ENCODE peak calls at places on chromosomes 7 and 10, in eight cellular contexts. J, K, Y, M, E, S, F and Z are unnamed samples.

GRCh38 chr7:66776800-66777468 is 36.4 kb downstream of the RABGEF1 start:
- DNase-seq in S (no peak), F (no peak), M (no peak), K (no peak), E (no peak), J (no peak), Y (no peak), Z (no peak)

GRCh38 chr10:81603106-81603620 is 271.8 kb upstream of the NRG3 start:
- DNase-seq in E (no peak), J (no peak), M (no peak), K (no peak), Y (no peak), S (no peak), F (no peak), Z (no peak)

GRCh38 chr7:4641667-4642467 is 40.2 kb upstream of the FOXK1 start:
- DNase-seq in E (peak; percentile 99), F (peak; percentile 96), M (peak; percentile 94), K (peak; percentile 95), S (peak; percentile 97), Y (peak; percentile 82), J (peak; percentile 95), Z (peak; percentile 88)

GRCh38 chr7:84194484-84195260 is at the start of gene SEMA3A:
- DNase-seq in E (no peak), S (no peak), J (peak; percentile 59), K (peak; percentile 78), M (peak; percentile 23), Y (peak; percentile 87), F (peak; percentile 80), Z (peak; percentile 22)

GRCh38 chr10:51832652-51833383 is 133.4 kb upstream of the CSTF2T start:
- DNase-seq in K (peak; percentile 57), F (peak; percentile 84), S (no peak), E (no peak), J (no peak), M (peak; percentile 27), Y (peak; percentile 95), Z (no peak)

GRCh38 chr7:93563584-93563983 is 10.9 kb downstream of the CALCR start:
- DNase-seq in M (no peak), Y (no peak), E (no peak), F (no peak), S (no peak), K (no peak), J (no peak), Z (no peak)

GRCh38 chr7:74452748-74453320 is 872 bp upstream of the GTF2IRD1 start:
- DNase-seq in M (peak; percentile 32), S (no peak), E (no peak), K (peak; percentile 10), F (peak; percentile 36), J (no peak), Y (no peak), Z (no peak)

GRCh38 chr7:4124904-4125477 is 557.1 kb upstream of the FOXK1 start:
- DNase-seq in K (no peak), J (no peak), S (no peak), E (no peak), F (no peak), M (no peak), Y (no peak), Z (no peak)

GRCh38 chr7:27152816-27153486 is 568 bp upstream of the HOXA3 start:
- DNase-seq in E (peak; percentile 60), S (peak; percentile 5), Y (peak; percentile 53), F (no peak), J (peak; percentile 46), K (no peak), M (no peak), Z (peak; percentile 56)

GRCh38 chr7:138872576-138872975 is 74.6 kb upstream of the ATP6V0A4 start:
- DNase-seq in S (no peak), M (peak; percentile 81), Y (peak; percentile 81), E (no peak), F (no peak), K (no peak), J (no peak), Z (no peak)

GRCh38 chr10:63209703-63210102 is 76.6 kb downstream of the NRBF2 start:
- DNase-seq in E (no peak), F (no peak), M (no peak), S (no peak), K (no peak), J (no peak), Y (peak; percentile 27), Z (no peak)

GRCh38 chr10:106224676-106225075 is 939.8 kb downstream of the SORCS1 start:
- DNase-seq in F (peak; percentile 43), J (no peak), M (no peak), E (no peak), S (no peak), K (no peak), Y (peak; percentile 75), Z (no peak)

GRCh38 chr7:45217358-45217757 is 59.8 kb downstream of the RAMP3 start:
- DNase-seq in K (no peak), F (peak; percentile 8), J (no peak), Y (no peak), E (peak; percentile 30), S (no peak), M (no peak), Z (no peak)

GRCh38 chr7:80047856-80048459 is 86.7 kb upstream of the GNAI1 start:
- DNase-seq in E (no peak), J (no peak), Y (no peak), S (no peak), K (no peak), F (peak; percentile 21), M (no peak), Z (no peak)

GRCh38 chr10:117596666-117597065 is 54.1 kb downstream of the EMX2 start:
- DNase-seq in J (no peak), K (no peak), E (no peak), M (peak; percentile 89), S (no peak), F (no peak), Y (no peak), Z (no peak)

GRCh38 chr10:128337860-128338378 is 211.7 kb upstream of the MKI67 start:
- DNase-seq in K (no peak), E (no peak), S (no peak), M (no peak), F (no peak), J (no peak), Y (no peak), Z (no peak)

DNA sequence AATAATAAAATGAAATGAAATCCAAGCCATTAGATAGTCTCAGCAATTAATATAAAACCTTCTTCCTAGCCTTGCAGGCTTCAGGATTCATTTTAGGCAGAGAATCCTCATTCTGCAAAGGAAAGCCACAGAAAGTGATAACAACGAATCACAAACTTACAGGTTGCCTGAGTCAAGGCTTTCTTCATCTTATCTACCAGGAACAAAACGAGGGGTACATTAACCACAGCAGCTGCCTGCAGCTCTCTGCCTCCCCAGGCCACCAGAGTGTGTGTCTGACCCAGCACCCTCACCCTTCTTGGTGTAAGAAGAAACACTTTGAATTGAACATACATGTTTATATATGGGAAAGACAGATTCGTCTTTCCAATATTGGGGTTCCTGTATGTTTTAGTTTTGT is 12.5 kb upstream of the TNS3 start:
- DNase-seq in E (peak; percentile 3), Y (no peak), K (no peak), J (no peak), M (no peak), F (no peak), S (no peak), Z (no peak)
- H3K4me1 ChIP-seq in E (no peaks in the 10 kb centered on the region), Y (peaks cover 5% of the 10 kb centered on the region), K (no peaks in the 10 kb centered on the region), J (peaks cover 12% of the 10 kb centered on the region), M (peaks cover 10% of the 10 kb centered on the region), F (no peaks in the 10 kb centered on the region), S (no peaks in the 10 kb centered on the region), Z (peaks cover 4% of the 10 kb centered on the region)

DNA sequence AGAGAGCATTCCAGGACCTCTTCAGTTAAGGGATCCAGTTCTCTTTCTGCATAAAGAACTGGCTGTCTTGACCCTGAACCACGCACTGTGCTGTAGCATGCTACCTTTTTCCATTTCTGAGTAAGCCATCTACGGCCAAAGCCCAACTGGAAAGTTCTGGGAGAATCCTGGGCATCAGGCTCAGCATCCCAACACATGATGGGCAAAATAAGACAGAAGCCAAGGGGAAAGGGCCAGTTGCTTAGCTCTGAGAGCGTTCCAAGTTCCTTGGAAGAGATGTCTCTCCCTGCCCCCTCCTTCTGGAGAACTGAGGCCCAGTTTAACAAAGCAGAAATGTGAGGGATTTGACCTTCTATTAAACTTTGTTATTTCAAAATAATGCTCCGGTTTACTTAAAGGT is 37.9 kb upstream of the ADD3 start:
- DNase-seq in K (no peak), J (no peak), E (no peak), F (no peak), S (no peak), Y (no peak), M (no peak), Z (no peak)
- H3K4me1 ChIP-seq in K (peaks cover 33% of the 10 kb centered on the region), J (peaks cover 15% of the 10 kb centered on the region), E (peaks cover 18% of the 10 kb centered on the region), F (peaks cover 21% of the 10 kb centered on the region), S (peaks cover 12% of the 10 kb centered on the region), Y (no peaks in the 10 kb centered on the region), M (peaks cover 3% of the 10 kb centered on the region), Z (peaks cover 18% of the 10 kb centered on the region)

GRCh38 chr10:14173391-14173705 is 157.4 kb downstream of the FRMD4A start:
- DNase-seq in J (no peak), Y (no peak), E (no peak), K (no peak), S (no peak), M (no peak), F (no peak), Z (no peak)

DNA sequence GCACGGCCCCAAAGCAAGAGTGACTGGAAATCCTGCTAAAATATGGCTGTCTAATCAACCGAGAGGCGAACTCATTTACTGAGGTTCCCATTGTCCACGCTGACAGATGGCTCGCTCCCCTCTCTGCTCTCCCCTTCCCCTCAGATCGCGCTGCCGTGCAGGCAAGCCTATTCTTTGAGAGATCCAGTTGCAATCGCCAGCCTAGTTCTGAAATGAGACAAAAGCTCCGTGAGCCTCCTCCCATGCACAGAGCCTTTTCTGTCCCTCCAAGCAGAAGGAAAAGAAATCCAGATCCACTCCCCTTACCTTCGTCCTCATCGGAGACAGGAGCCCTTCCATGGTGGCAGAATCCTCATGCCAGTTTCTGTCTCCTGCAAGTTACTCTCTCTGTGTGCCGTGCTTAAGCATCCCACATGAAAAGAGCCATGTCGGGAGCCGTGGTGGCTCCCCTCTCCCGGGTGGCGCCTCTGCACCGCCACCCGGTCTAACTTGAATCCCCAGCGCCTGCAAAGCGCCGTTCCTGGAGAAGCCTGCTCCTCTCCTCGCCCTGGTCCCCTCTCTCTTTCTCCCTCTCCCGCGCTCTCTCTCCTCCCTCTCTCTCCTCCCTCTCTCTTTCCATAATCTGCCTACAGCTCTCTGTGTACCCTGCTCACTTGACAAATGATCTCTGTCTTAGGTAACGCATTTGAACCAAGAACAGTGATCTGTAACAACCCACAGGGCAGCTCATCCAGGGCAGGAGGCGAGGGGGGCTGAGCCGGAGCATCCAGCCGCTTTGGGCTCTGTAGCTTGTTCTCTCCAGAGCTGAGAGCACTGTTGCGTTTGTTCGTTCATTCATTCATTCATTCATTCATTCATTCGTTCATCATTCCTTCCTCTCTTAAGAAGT is 156.8 kb downstream of the FRMD4A start:
- DNase-seq in Y (no peak), K (peak; percentile 33), F (peak; percentile 37), M (no peak), E (no peak), S (no peak), J (peak; percentile 65), Z (no peak)
- H3K4me1 ChIP-seq in Y (no peaks in the 10 kb centered on the region), K (peaks cover 5% of the 10 kb centered on the region), F (no peaks in the 10 kb centered on the region), M (peaks cover 9% of the 10 kb centered on the region), E (no peaks in the 10 kb centered on the region), S (peaks cover 6% of the 10 kb centered on the region), J (peaks cover 20% of the 10 kb centered on the region), Z (peaks cover 5% of the 10 kb centered on the region)

DNA sequence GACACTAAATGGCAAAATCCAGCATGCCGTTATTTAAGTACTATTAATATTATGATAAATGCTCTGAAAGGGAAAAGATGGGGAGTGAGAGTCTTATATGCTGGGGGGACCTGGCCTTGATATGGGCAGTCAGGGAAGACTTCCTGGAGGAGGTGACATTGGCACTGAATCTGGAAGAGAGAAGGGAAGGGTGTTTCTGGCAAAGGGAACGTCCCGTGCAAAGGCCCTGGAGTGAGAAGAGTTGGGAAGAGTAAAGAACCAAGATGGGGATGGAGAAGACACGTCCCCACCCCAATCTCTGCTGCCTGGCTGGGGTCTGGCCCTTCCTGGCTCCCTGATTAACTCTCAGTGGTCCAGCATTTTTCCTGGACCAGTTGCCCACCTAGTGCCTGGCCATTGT is 5.0 kb upstream of the GRIFIN start:
- DNase-seq in Y (no peak), M (no peak), F (no peak), K (no peak), J (no peak), S (no peak), E (no peak), Z (no peak)
- H3K4me1 ChIP-seq in Y (no peaks in the 10 kb centered on the region), M (no peaks in the 10 kb centered on the region), F (no peaks in the 10 kb centered on the region), K (no peaks in the 10 kb centered on the region), J (no peaks in the 10 kb centered on the region), S (peaks cover 17% of the 10 kb centered on the region), E (peaks cover 12% of the 10 kb centered on the region), Z (peaks cover 15% of the 10 kb centered on the region)